ENCODE peak calls at places on chromosomes 1 and 21, in four cellular contexts. One of them, this sample, is unnamed.
A peak's percentile ranks its signal among the peaks of the same experiment; 100 is the strongest.

GRCh38 chr21:29130234-29130993 is at the start of gene MAP3K7CL:
- DNase-seq in K562: no peak
- DNase-seq in HepG2: no peak
- DNase-seq in GM12878: no peak
- DNase-seq in this sample: no peak

GRCh38 chr1:210464519-210465039 is 135.9 kb downstream of the HHAT start:
- DNase-seq in K562: no peak
- DNase-seq in HepG2: no peak
- DNase-seq in GM12878: no peak
- DNase-seq in this sample: no peak

GRCh38 chr21:33069243-33069642 is 698 bp upstream of the OLIG1 start:
- DNase-seq in K562: no peak
- DNase-seq in HepG2: no peak
- DNase-seq in GM12878: no peak
- DNase-seq in this sample: no peak

GRCh38 chr1:52032785-52033131 is 852 bp downstream of the KTI12 start:
- DNase-seq in K562: peak; percentile 48
- DNase-seq in HepG2: peak; percentile 15
- DNase-seq in GM12878: no peak
- DNase-seq in this sample: peak; percentile 28

GRCh38 chr1:119582801-119583200 is 65.3 kb downstream of the ZNF697 start:
- DNase-seq in K562: peak; percentile 29
- DNase-seq in HepG2: peak; percentile 39
- DNase-seq in GM12878: no peak
- DNase-seq in this sample: peak; percentile 66

GRCh38 chr1:99749948-99750347 is 16.5 kb downstream of the FRRS1 start:
- DNase-seq in K562: no peak
- DNase-seq in HepG2: no peak
- DNase-seq in GM12878: peak; percentile 78
- DNase-seq in this sample: no peak

GRCh38 chr1:224697888-224698450 is 81.9 kb downstream of the CNIH3 start:
- DNase-seq in K562: no peak
- DNase-seq in HepG2: no peak
- DNase-seq in GM12878: no peak
- DNase-seq in this sample: no peak

GRCh38 chr1:164720329-164721036 is 161.5 kb downstream of the PBX1 start:
- DNase-seq in K562: no peak
- DNase-seq in HepG2: no peak
- DNase-seq in GM12878: no peak
- DNase-seq in this sample: no peak

GRCh38 chr1:54849219-54850081 is 37.5 kb downstream of the DHCR24 start:
- DNase-seq in K562: no peak
- DNase-seq in HepG2: no peak
- DNase-seq in GM12878: no peak
- DNase-seq in this sample: no peak

GRCh38 chr1:13798120-13798519 is 98.1 kb downstream of the PRDM2 start:
- DNase-seq in K562: no peak
- DNase-seq in HepG2: no peak
- DNase-seq in GM12878: no peak
- DNase-seq in this sample: no peak

GRCh38 chr1:23619299-23620188 is 60.2 kb upstream of the ID3 start:
- DNase-seq in K562: peak; percentile 92
- DNase-seq in HepG2: no peak
- DNase-seq in GM12878: no peak
- DNase-seq in this sample: peak; percentile 33

GRCh38 chr1:224769987-224770693 is 154.0 kb downstream of the CNIH3 start:
- DNase-seq in K562: no peak
- DNase-seq in HepG2: peak; percentile 9
- DNase-seq in GM12878: no peak
- DNase-seq in this sample: no peak

GRCh38 chr1:15328785-15329480 is 80.8 kb upstream of the EFHD2 start:
- DNase-seq in K562: peak; percentile 61
- DNase-seq in HepG2: no peak
- DNase-seq in GM12878: no peak
- DNase-seq in this sample: no peak

GRCh38 chr1:121516279-121516967 is 331.6 kb downstream of the SRGAP2C start:
- DNase-seq in K562: no peak
- DNase-seq in HepG2: no peak
- DNase-seq in GM12878: no peak
- DNase-seq in this sample: no peak

GRCh38 chr1:226662704-226663326 is 76.3 kb downstream of the ITPKB start:
- DNase-seq in K562: peak; percentile 38
- DNase-seq in HepG2: no peak
- DNase-seq in GM12878: peak; percentile 99
- DNase-seq in this sample: peak; percentile 30

GRCh38 chr1:59178339-59178744 is 118.6 kb upstream of the FGGY start:
- DNase-seq in K562: no peak
- DNase-seq in HepG2: no peak
- DNase-seq in GM12878: no peak
- DNase-seq in this sample: no peak

GRCh38 chr1:19762175-19762779 is 37.4 kb downstream of the TMCO4 start:
- DNase-seq in K562: peak; percentile 87
- DNase-seq in HepG2: peak; percentile 6
- DNase-seq in GM12878: no peak
- DNase-seq in this sample: peak; percentile 82

GRCh38 chr1:168687796-168688195 is 41.2 kb downstream of the DPT start:
- DNase-seq in K562: no peak
- DNase-seq in HepG2: peak; percentile 46
- DNase-seq in GM12878: no peak
- DNase-seq in this sample: peak; percentile 56

GRCh38 chr1:100926240-100926639 is 30.4 kb downstream of the SLC30A7 start:
- DNase-seq in K562: no peak
- DNase-seq in HepG2: no peak
- DNase-seq in GM12878: no peak
- DNase-seq in this sample: no peak

GRCh38 chr1:151013518-151013917 is 5.3 kb downstream of the PRUNE1 start:
- DNase-seq in K562: no peak
- DNase-seq in HepG2: peak; percentile 68
- DNase-seq in GM12878: no peak
- DNase-seq in this sample: no peak

GRCh38 chr1:43582162-43582566 is 51.5 kb downstream of the PTPRF start:
- DNase-seq in K562: peak; percentile 78
- DNase-seq in HepG2: peak; percentile 64
- DNase-seq in GM12878: peak; percentile 54
- DNase-seq in this sample: peak; percentile 40

GRCh38 chr1:8570435-8570834 is 247.0 kb downstream of the RERE start:
- DNase-seq in K562: no peak
- DNase-seq in HepG2: no peak
- DNase-seq in GM12878: no peak
- DNase-seq in this sample: no peak

GRCh38 chr1:226976671-226977287 is 36.7 kb downstream of the COQ8A start:
- DNase-seq in K562: no peak
- DNase-seq in HepG2: no peak
- DNase-seq in GM12878: no peak
- DNase-seq in this sample: no peak

GRCh38 chr1:12505176-12505575 is 112.8 kb downstream of the DHRS3 start:
- DNase-seq in K562: no peak
- DNase-seq in HepG2: no peak
- DNase-seq in GM12878: no peak
- DNase-seq in this sample: no peak

GRCh38 chr1:63662846-63663245 is 69.6 kb downstream of the PGM1 start:
- DNase-seq in K562: no peak
- DNase-seq in HepG2: no peak
- DNase-seq in GM12878: no peak
- DNase-seq in this sample: no peak

GRCh38 chr1:151847867-151848596 is 5.5 kb downstream of the THEM5 start:
- DNase-seq in K562: no peak
- DNase-seq in HepG2: no peak
- DNase-seq in GM12878: no peak
- DNase-seq in this sample: no peak

GRCh38 chr1:225555821-225556220 is 97.1 kb downstream of the ENAH start:
- DNase-seq in K562: no peak
- DNase-seq in HepG2: no peak
- DNase-seq in GM12878: no peak
- DNase-seq in this sample: no peak

GRCh38 chr1:116330342-116330652 is 42.7 kb upstream of the ATP1A1 start:
- DNase-seq in K562: no peak
- DNase-seq in HepG2: no peak
- DNase-seq in GM12878: no peak
- DNase-seq in this sample: no peak

DNA sequence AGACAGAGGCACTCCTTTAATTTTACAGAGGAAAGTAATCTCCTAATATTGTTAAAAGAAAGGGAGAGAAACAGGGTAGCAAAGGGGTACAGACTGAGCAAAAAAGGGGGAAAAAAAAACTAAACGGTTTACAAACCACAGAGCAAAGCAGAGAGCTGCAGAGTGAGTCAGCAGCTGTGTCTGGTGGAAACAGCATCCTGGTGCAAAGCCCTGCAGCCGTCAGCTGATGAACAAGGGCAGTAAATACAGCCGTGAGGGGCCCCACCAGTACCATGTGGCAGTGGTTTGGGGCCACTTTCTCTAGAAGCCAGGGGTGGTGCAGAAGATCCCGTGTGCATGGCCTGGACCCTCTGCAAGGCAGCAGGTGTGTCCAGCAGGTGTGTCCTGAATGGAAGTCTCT is 111.3 kb downstream of the ERG start:
- DNase-seq in K562: no peak
- DNase-seq in HepG2: no peak
- DNase-seq in GM12878: no peak
- DNase-seq in this sample: no peak
- TF ChIP-seq FOXM1 in K562: no peak
- TF ChIP-seq FOXM1 in HepG2: no peak
- TF ChIP-seq FOXM1 in GM12878: no peak
- TF ChIP-seq FOXM1 in this sample: no peak

DNA sequence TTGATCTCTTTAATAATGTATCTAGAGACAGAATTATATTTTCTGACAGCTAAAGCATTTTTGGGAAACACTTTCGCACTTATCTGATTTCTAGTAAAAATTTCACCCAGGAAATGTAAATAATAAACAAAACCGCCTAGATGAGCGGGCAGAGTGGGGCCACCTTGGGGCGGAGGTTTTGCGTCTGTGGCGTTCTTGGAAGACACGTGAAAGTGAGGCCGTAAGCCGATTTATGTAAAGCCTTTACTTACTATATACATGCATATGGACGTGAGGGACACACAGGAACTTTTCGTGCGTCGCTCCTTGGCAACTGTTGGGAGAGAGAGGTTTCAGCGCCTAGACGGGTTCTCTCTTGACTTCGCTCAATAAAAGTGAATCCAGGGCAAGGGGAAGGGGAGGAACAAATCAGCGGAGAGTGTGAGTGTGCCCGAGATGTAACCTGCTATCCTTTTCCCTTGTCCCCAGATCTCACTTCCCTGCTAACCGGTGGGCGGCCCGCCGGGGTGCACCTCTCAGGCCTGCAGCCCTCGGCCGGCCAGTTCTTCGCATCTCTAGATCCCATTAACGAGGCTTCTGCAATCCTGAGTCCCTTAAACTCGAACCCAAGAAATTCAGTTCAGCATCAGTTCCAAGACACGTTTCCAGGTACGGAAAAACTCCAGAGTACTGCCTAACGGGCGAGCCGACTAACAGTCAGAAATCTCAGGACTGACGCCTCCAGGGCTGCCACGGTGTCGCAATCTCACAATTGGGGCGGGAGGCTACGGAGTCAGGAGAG is 1.7 kb downstream of the HLX start:
- DNase-seq in K562: no peak
- DNase-seq in HepG2: no peak
- DNase-seq in GM12878: no peak
- DNase-seq in this sample: peak; percentile 39
- TF ChIP-seq SP1 in K562: no peak
- TF ChIP-seq SP1 in HepG2: no peak
- TF ChIP-seq SP1 in GM12878: no peak
- TF ChIP-seq SP1 in this sample: no peak

GRCh38 chr1:238658766-238659165 is 727.6 kb upstream of the CHRM3 start:
- DNase-seq in K562: no peak
- DNase-seq in HepG2: no peak
- DNase-seq in GM12878: no peak
- DNase-seq in this sample: no peak

GRCh38 chr1:238664139-238664538 is 722.2 kb upstream of the CHRM3 start:
- DNase-seq in K562: no peak
- DNase-seq in HepG2: no peak
- DNase-seq in GM12878: no peak
- DNase-seq in this sample: no peak

GRCh38 chr1:238660849-238661248 is 725.5 kb upstream of the CHRM3 start:
- DNase-seq in K562: no peak
- DNase-seq in HepG2: no peak
- DNase-seq in GM12878: no peak
- DNase-seq in this sample: no peak
- TF ChIP-seq FOXM1 in K562: no peak
- TF ChIP-seq FOXM1 in HepG2: no peak
- TF ChIP-seq FOXM1 in GM12878: no peak
- TF ChIP-seq FOXM1 in this sample: no peak

DNA sequence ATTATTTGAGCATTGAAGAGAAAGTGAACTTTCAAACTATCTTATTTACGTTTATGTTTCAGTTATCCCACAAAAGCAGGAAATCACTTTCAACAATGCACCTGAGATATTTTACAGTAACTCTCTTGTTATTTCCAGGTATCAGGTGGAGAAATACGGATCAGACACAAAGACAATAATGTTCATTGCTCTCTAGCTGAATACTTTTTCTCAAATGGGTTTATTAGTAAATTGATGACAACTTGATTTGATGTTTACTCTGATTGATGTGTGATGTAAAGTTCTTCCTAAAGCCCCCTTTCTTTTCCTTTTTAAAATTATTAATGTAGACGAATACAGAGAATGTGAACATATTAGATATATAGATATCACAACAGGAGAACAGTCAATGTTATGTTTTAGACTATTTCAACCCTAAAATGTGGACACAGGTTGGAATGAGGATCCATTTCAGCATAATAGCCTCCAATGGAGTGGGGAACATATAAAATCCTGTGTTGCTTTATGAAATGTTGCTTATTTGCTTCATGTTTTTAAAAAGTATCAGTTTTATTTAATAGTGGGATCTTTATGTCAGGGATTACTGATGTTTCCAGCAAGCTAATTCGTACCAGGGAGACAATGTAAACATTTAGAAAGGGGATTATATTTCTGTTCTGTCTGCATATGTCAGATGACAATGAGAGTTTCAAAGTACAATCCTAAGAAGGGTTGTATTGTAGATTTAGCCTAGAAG is 1522.3 kb upstream of the TPTE start:
- DNase-seq in K562: no peak
- DNase-seq in HepG2: peak; percentile 56
- DNase-seq in GM12878: no peak
- DNase-seq in this sample: no peak
- TF ChIP-seq SP1 in K562: no peak
- TF ChIP-seq SP1 in HepG2: no peak
- TF ChIP-seq SP1 in GM12878: no peak
- TF ChIP-seq SP1 in this sample: no peak